ENCODE peak calls at places on chromosomes 2 and 18, in four cellular contexts. Q, X, T and M are unnamed samples.
A peak's percentile ranks its signal among the peaks of the same experiment; 100 is the strongest.

GRCh38 chr2:12168354-12169059 is 422.1 kb downstream of the LPIN1 start:
- DNase-seq in X (no peak), T (no peak), Q (no peak), M (no peak)

GRCh38 chr2:22359020-22359672 is 1025.8 kb upstream of the KLHL29 start:
- DNase-seq in Q (no peak), X (no peak), T (no peak), M (no peak)

GRCh38 chr2:112881217-112882000 is 29.6 kb upstream of the IL37 start:
- DNase-seq in Q (no peak), T (peak; percentile 20), X (peak; percentile 54), M (peak; percentile 39)

GRCh38 chr2:237866119-237866621 is 6.7 kb downstream of the RAMP1 start:
- DNase-seq in X (no peak), Q (peak; percentile 48), T (no peak), M (no peak)

GRCh38 chr18:3367491-3368091 is 82.4 kb upstream of the TGIF1 start:
- DNase-seq in T (no peak), Q (no peak), X (no peak), M (no peak)

GRCh38 chr2:120546865-120547390 is 188.7 kb upstream of the GLI2 start:
- DNase-seq in X (no peak), Q (no peak), T (no peak), M (no peak)

GRCh38 chr2:196995757-196996314 is 69.3 kb upstream of the PGAP1 start:
- DNase-seq in T (no peak), X (no peak), Q (no peak), M (no peak)

GRCh38 chr2:231058761-231059550 is 2.3 kb downstream of the PSMD1 start:
- DNase-seq in T (no peak), X (no peak), Q (no peak), M (no peak)

GRCh38 chr2:163347982-163348842 is 387.6 kb downstream of the FIGN start:
- DNase-seq in X (no peak), T (peak; percentile 75), Q (peak; percentile 71), M (no peak)

GRCh38 chr2:142130111-142131015 is 453 bp downstream of the LRP1B start:
- DNase-seq in X (peak; percentile 1), Q (peak; percentile 52), T (peak; percentile 74), M (no peak)

GRCh38 chr18:50128506-50129271 is 66.3 kb downstream of the MYO5B start:
- DNase-seq in Q (peak; percentile 90), X (no peak), T (no peak), M (no peak)

GRCh38 chr2:60439219-60439974 is 114.1 kb downstream of the BCL11A start:
- DNase-seq in Q (peak; percentile 86), X (peak; percentile 73), T (peak; percentile 27), M (peak; percentile 63)

GRCh38 chr2:147086715-147087114 is 758.1 kb upstream of the ACVR2A start:
- DNase-seq in T (no peak), Q (no peak), X (no peak), M (no peak)

GRCh38 chr18:56598422-56598821 is 40.0 kb downstream of the TXNL1 start:
- DNase-seq in Q (no peak), X (no peak), T (no peak), M (no peak)

GRCh38 chr2:61911510-61911909 is 6.0 kb downstream of the COMMD1 start:
- DNase-seq in T (no peak), X (no peak), Q (no peak), M (no peak)

GRCh38 chr18:892316-892715 is 12.4 kb upstream of the ADCYAP1 start:
- DNase-seq in Q (no peak), T (no peak), X (no peak), M (no peak)

GRCh38 chr2:118417417-118418125 is 329.3 kb downstream of the INSIG2 start:
- DNase-seq in X (no peak), Q (no peak), T (no peak), M (no peak)

GRCh38 chr2:202378661-202379338 is 2.7 kb downstream of the BMPR2 start:
- DNase-seq in Q (no peak), T (no peak), X (no peak), M (no peak)

GRCh38 chr18:519019-519879 is 18.7 kb upstream of the COLEC12 start:
- DNase-seq in Q (no peak), T (peak; percentile 26), X (no peak), M (no peak)

GRCh38 chr2:24009680-24010476 is at the start of gene MFSD2B:
- DNase-seq in X (peak; percentile 41), Q (no peak), T (no peak), M (peak; percentile 56)
- TF ChIP-seq POLR2A in X (no peak), Q (no peak), T (no peak), M (no peak)

DNA sequence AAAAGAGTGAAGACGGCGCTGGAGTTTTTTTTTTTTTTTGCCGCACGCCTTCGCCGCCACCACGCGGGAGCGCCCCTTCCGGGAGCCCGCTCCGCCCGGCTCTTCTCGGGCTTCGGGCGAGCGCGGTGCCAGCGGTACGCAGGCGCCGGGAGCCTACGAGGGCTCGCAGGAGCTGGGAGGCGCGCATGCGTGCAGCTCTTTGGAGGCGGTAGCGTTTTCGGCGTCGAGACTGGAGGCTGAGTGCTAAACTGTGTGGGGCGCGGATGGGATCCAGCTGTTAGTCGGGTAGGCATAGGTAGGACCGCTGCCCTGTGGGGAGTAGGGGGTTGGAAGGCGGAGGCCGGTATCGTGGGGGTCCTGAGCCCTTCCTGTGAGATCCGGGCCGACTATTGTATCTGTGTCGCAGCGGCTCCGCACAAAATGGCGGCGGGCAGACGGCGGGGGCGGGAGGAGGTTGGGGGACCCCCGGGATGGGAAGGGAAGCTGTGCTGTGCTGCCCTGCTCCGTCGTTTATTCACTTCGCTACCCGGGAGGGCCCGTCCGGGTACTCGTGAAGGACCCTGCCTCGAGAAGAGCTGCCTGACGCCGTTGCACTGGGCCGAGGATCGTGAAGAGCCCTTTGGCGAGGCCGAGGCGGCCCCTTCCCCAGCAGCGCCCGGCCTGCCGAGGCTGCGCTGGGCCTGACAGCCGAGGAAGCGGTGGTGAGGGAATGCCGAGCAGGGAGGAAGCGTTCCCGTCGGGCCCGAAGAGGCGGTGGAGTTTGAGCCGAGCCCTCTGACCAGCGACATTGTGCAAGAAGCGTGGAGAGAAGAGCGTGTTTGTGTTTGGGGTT is at the start of gene ZNF638:
- DNase-seq in Q (peak; percentile 97), X (peak; percentile 87), T (peak; percentile 92), M (peak; percentile 93)
- TF ChIP-seq POLR2A in Q (peak; percentile 84), X (peak; percentile 88), T (peak; percentile 92), M (peak; percentile 89)

GRCh38 chr2:186485871-186486650 is at the start of gene ZC3H15:
- DNase-seq in X (peak; percentile 69), Q (peak; percentile 98), T (peak; percentile 98), M (peak; percentile 59)
- TF ChIP-seq POLR2A in X (peak; percentile 93), Q (peak; percentile 80), T (peak; percentile 80), M (peak; percentile 96)

GRCh38 chr2:150469706-150470105 is 17.8 kb downstream of the RND3 start:
- DNase-seq in T (no peak), Q (no peak), X (no peak), M (no peak)

GRCh38 chr2:150468350-150468960 is 19.0 kb downstream of the RND3 start:
- DNase-seq in X (no peak), T (no peak), Q (no peak), M (no peak)

GRCh38 chr2:150467641-150467963 is 19.9 kb downstream of the RND3 start:
- DNase-seq in T (no peak), Q (no peak), X (no peak), M (no peak)

GRCh38 chr2:150465703-150466569 is 21.5 kb downstream of the RND3 start:
- DNase-seq in X (no peak), T (no peak), Q (no peak), M (no peak)

DNA sequence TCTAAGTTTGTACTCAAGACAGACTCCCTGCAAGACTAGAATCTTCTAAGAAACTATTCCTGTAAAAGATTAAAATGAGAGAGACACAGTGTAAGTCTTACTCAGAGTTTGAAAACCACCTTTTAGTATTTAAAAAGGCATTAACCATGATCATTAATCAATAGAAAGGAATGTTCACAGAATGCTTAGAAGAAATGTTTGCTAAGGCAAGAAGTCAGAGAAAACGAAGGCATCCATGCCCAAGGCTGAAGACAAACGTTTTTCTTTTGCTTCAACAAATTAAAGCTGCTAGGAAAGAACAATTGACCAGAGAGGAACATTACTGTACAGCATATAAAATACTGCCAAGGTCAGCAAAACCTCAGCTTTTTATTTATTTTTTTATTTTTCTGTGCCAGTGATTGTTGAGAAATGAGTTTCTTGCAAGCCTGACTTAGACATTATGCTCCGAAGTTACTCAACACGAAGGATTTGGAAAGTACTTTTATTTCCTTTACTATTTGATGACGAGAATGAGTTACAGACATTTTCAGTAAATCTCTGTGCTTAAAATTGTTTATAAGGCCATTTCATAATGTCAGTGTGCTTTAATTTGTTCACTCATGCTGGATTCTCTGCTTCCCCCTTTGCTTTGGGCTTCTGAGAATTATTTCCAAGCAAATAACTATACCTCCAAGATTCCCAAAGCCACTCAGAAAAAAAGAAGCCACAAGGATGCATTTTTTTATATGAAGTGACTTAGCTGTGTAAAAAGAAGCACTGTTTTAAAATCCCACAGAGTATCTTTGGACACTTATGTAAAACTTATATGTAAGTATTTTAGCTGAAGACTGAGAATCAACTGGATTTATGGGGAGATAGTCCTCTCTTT is 20.5 kb downstream of the RND3 start:
- DNase-seq in X (no peak), T (no peak), Q (no peak), M (no peak)
- TF ChIP-seq POLR2A in X (no peak), T (no peak), Q (no peak), M (no peak)

DNA sequence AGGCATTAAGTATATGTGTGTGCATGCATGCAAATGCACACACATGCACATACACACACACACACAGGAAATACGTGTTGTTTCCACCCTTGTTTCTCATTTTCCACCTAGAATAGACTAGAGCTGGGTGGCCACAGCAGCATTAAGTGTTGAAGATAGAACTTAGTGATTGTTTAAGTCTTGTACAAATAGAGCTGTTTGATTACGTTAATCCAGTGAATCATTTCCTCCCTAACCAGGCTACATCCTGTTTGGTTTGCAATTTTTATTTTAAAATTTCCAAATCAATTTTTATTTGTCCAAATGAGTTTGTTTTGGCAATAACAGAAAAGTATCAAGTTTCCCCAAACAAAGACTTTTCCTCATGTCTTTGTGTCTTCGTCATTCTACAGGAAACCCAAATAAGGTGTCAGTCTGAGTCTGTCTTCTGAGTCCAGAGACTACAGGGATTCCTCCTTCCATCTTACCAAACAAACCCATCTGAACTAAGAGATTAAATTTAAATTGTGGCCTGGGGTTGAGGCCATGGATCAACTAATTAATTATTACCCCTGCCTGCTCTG is 74.6 kb upstream of the GALNT5 start:
- DNase-seq in Q (no peak), X (no peak), T (no peak), M (no peak)
- TF ChIP-seq POLR2A in Q (no peak), X (no peak), T (no peak), M (no peak)

DNA sequence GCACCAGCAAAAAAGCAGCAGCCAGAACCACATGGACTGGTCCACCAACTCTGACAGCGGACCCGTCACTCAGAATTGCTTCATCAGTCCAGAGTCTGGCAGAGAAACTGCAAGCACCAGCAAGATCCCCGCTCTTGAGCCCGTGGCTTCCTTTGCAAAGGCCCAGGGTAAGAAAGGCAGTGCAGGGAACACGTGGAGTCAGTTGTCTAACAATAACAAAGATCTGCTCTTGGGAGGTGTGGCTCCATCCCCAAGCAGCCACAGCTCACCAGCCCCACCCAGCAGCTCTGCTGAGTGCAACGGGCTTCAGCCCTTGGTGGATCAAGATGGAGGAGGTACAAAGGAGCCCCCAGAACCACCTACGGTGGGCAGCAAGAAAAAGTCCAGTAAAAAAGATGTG is 269.3 kb downstream of the SETBP1 start:
- DNase-seq in X (no peak), Q (no peak), T (no peak), M (no peak)
- TF ChIP-seq POLR2A in X (no peak), Q (no peak), T (no peak), M (no peak)